ENCODE peak calls at places on chromosomes 3 and 15, in nine cellular contexts. C, I, Q, B, K, D, Y, X and S are unnamed samples.
A peak's percentile ranks its signal among the peaks of the same experiment; 100 is the strongest.

GRCh38 chr15:26945046-26945445 is 25.9 kb upstream of the GABRG3 start:
- DNase-seq in K (no peak), D (no peak), C (no peak), B (no peak), Q (no peak), Y (no peak), X (no peak), I (no peak), S (no peak)

GRCh38 chr15:90780916-90781315 is 63.8 kb downstream of the BLM start:
- DNase-seq in K (no peak), Q (no peak), D (no peak), I (no peak), Y (no peak), X (peak; percentile 23), C (no peak), B (no peak), S (no peak)

GRCh38 chr15:51830279-51830806 is 890 bp downstream of the TMOD3 start:
- DNase-seq in X (peak; percentile 37), C (no peak), I (no peak), K (no peak), D (no peak), Q (peak; percentile 47), Y (no peak), B (no peak), S (peak; percentile 22)

GRCh38 chr3:179146911-179147570 is 1.1 kb upstream of the PIK3CA start:
- DNase-seq in Q (peak; percentile 83), Y (peak; percentile 66), B (peak; percentile 61), C (peak; percentile 14), D (no peak), I (no peak), X (peak; percentile 61), K (no peak), S (peak; percentile 91)

GRCh38 chr15:89513284-89513683 is 16.9 kb upstream of the RHCG start:
- DNase-seq in Q (no peak), B (no peak), Y (no peak), X (no peak), D (no peak), I (no peak), C (no peak), K (no peak), S (no peak)

GRCh38 chr3:165523801-165524200 is 313.4 kb downstream of the BCHE start:
- DNase-seq in D (no peak), K (no peak), X (no peak), B (no peak), Q (peak; percentile 79), I (no peak), Y (no peak), C (no peak), S (no peak)

GRCh38 chr15:69725957-69726356 is 273.3 kb downstream of the RPLP1 start:
- DNase-seq in Y (no peak), D (no peak), B (no peak), I (no peak), C (no peak), K (no peak), Q (no peak), X (no peak), S (no peak)

GRCh38 chr15:32919749-32920414 is 202.1 kb downstream of the GREM1 start:
- DNase-seq in I (no peak), X (no peak), B (peak; percentile 28), Y (no peak), D (no peak), K (no peak), C (no peak), Q (peak; percentile 74), S (no peak)

GRCh38 chr15:60444289-60444912 is 34.5 kb downstream of the ICE2 start:
- DNase-seq in Y (no peak), K (no peak), I (no peak), C (no peak), Q (peak; percentile 66), B (peak; percentile 9), X (no peak), D (no peak), S (peak; percentile 13)

GRCh38 chr3:114451561-114452018 is 157.8 kb downstream of the TIGIT start:
- DNase-seq in Q (peak; percentile 26), I (no peak), D (peak; percentile 80), X (no peak), K (peak; percentile 34), B (peak; percentile 13), Y (peak; percentile 20), C (no peak), S (peak; percentile 72)

GRCh38 chr3:35710554-35710953 is 71.2 kb downstream of the ARPP21 start:
- DNase-seq in Q (no peak), I (no peak), K (no peak), B (no peak), D (no peak), X (no peak), Y (no peak), C (no peak), S (no peak)

GRCh38 chr3:9105421-9105820 is 142.1 kb upstream of the RAD18 start:
- DNase-seq in Y (no peak), K (no peak), D (no peak), X (no peak), C (no peak), Q (no peak), B (peak; percentile 17), I (no peak), S (no peak)

GRCh38 chr3:18228060-18228459 is 197.1 kb downstream of the SATB1 start:
- DNase-seq in D (no peak), K (no peak), Q (no peak), Y (no peak), X (no peak), C (no peak), I (no peak), B (no peak), S (no peak)

GRCh38 chr15:57440799-57441198 is 64.5 kb downstream of the CGNL1 start:
- DNase-seq in Y (no peak), I (no peak), K (no peak), Q (peak; percentile 55), B (peak; percentile 65), C (no peak), X (no peak), D (no peak), S (no peak)

GRCh38 chr3:143247007-143247563 is 127.5 kb downstream of the CHST2 start:
- DNase-seq in D (no peak), C (no peak), B (no peak), X (no peak), K (no peak), Y (no peak), Q (no peak), I (no peak), S (no peak)